ENCODE peak calls at places on chromosomes 6 and 20, in four cellular contexts. E, U, G and N are unnamed samples.

GRCh38 chr6:46138281-46138680 is 8.5 kb downstream of the ENPP4 start:
- DNase-seq in E (peak), G (no peak), U (no peak), N (no peak)

GRCh38 chr6:9101920-9102319 is 666.6 kb upstream of the SLC35B3 start:
- DNase-seq in U (no peak), E (no peak), G (no peak), N (no peak)

GRCh38 chr6:89930789-89931188 is 36.5 kb downstream of the GJA10 start:
- DNase-seq in E (no peak), G (no peak), U (no peak), N (no peak)

GRCh38 chr20:17499041-17499440 is 32.1 kb downstream of the BFSP1 start:
- DNase-seq in G (no peak), E (no peak), U (peak), N (peak)

GRCh38 chr6:41785689-41786450 is 1.6 kb upstream of the TOMM6 start:
- DNase-seq in G (no peak), E (no peak), U (peak), N (no peak)

GRCh38 chr6:98343004-98343403 is 491.4 kb upstream of the POU3F2 start:
- DNase-seq in G (no peak), U (no peak), E (no peak), N (no peak)

GRCh38 chr6:21537660-21538059 is 55.9 kb upstream of the SOX4 start:
- DNase-seq in U (no peak), E (no peak), G (no peak), N (no peak)

GRCh38 chr6:26520088-26520839 is 17.9 kb upstream of the HMGN4 start:
- DNase-seq in E (no peak), G (no peak), U (peak), N (no peak)

GRCh38 chr6:31836676-31837611 is 9.4 kb downstream of the HSPA1B start:
- DNase-seq in G (no peak), E (no peak), U (peak), N (no peak)

GRCh38 chr20:33909331-33909921 is 84.3 kb upstream of the RALY start:
- DNase-seq in U (peak), G (no peak), E (no peak), N (no peak)

GRCh38 chr6:133854633-133855598 is 34.0 kb upstream of the TCF21 start:
- DNase-seq in E (no peak), U (no peak), G (no peak), N (no peak)

GRCh38 chr20:48238326-48238725 is 453.0 kb upstream of the SULF2 start:
- DNase-seq in G (no peak), U (peak), E (no peak), N (no peak)

GRCh38 chr6:126127662-126128061 is 141.3 kb downstream of the TRMT11 start:
- DNase-seq in E (no peak), G (no peak), U (no peak), N (no peak)

GRCh38 chr20:12068146-12068545 is 150.5 kb downstream of the BTBD3 start:
- DNase-seq in U (peak), E (no peak), G (no peak), N (no peak)

GRCh38 chr6:17853533-17853932 is 133.9 kb downstream of the KIF13A start:
- DNase-seq in G (no peak), U (no peak), E (no peak), N (no peak)

GRCh38 chr6:99589290-99589672 is 17.4 kb upstream of the PRDM13 start:
- DNase-seq in G (no peak), U (no peak), E (no peak), N (no peak)

GRCh38 chr6:146904596-146904995 is 299.6 kb upstream of the STXBP5 start:
- DNase-seq in E (no peak), G (no peak), U (no peak), N (no peak)

GRCh38 chr20:49435639-49436038 is 46.8 kb downstream of the KCNB1 start:
- DNase-seq in G (no peak), E (no peak), U (no peak), N (no peak)

GRCh38 chr6:54621285-54621684 is 225.3 kb upstream of the FAM83B start:
- DNase-seq in G (no peak), E (no peak), U (peak), N (no peak)

GRCh38 chr20:35776513-35777101 is 4.8 kb downstream of the PHF20 start:
- DNase-seq in G (no peak), E (peak), U (peak), N (no peak)

GRCh38 chr20:38291961-38292360 is 12.0 kb upstream of the BPI start:
- DNase-seq in U (no peak), E (no peak), G (no peak), N (no peak)

GRCh38 chr20:38294334-38294592 is 9.7 kb upstream of the BPI start:
- DNase-seq in G (no peak), U (no peak), E (no peak), N (no peak)

GRCh38 chr20:38291582-38291918 is 12.4 kb upstream of the BPI start:
- DNase-seq in U (no peak), G (no peak), E (no peak), N (no peak)

GRCh38 chr20:38293490-38294333 is 10.2 kb upstream of the BPI start:
- DNase-seq in G (no peak), E (no peak), U (no peak), N (no peak)

GRCh38 chr20:38290829-38291581 is 13.0 kb upstream of the BPI start:
- DNase-seq in U (peak), G (no peak), E (no peak), N (no peak)
- TF ChIP-seq CTCF in U (peak), G (no peak), E (no peak), N (peak)

DNA sequence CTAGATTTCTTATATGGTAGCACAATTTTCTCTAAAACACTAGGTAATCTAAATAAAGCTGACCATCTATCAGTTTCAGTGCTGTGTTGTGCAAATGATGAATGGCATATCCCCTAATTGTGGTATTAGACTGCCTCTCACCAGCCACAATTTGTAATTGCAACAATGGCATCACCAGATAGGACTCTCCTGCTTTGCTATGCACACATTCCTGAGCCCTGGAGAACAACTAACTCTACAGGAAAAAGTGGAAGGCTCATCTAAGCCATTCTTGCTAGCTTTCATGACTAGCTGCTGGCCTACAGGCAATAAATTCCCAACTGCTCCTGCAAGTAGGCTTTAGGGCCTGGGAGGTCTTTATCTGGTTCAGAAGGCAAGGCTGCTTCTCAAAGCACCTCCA is 974.1 kb downstream of the EYS start:
- DNase-seq in E (no peak), G (no peak), U (peak), N (no peak)
- TF ChIP-seq CTCF in E (no peak), G (no peak), U (peak), N (peak)

GRCh38 chr20:24165336-24166126 is 177.0 kb upstream of the GGTLC1 start:
- DNase-seq in G (no peak), E (peak), U (no peak), N (no peak)

GRCh38 chr20:24163501-24163900 is 174.9 kb upstream of the GGTLC1 start:
- DNase-seq in E (no peak), G (no peak), U (no peak), N (no peak)

GRCh38 chr20:24166412-24166811 is 177.8 kb upstream of the GGTLC1 start:
- DNase-seq in G (no peak), U (no peak), E (no peak), N (no peak)

GRCh38 chr20:24166127-24166389 is 177.5 kb upstream of the GGTLC1 start:
- DNase-seq in G (no peak), U (no peak), E (no peak), N (no peak)

GRCh38 chr20:24164360-24164759 is 175.8 kb upstream of the GGTLC1 start:
- DNase-seq in U (no peak), G (peak), E (no peak), N (no peak)
- TF ChIP-seq CTCF in U (peak), G (peak), E (no peak), N (peak)

DNA sequence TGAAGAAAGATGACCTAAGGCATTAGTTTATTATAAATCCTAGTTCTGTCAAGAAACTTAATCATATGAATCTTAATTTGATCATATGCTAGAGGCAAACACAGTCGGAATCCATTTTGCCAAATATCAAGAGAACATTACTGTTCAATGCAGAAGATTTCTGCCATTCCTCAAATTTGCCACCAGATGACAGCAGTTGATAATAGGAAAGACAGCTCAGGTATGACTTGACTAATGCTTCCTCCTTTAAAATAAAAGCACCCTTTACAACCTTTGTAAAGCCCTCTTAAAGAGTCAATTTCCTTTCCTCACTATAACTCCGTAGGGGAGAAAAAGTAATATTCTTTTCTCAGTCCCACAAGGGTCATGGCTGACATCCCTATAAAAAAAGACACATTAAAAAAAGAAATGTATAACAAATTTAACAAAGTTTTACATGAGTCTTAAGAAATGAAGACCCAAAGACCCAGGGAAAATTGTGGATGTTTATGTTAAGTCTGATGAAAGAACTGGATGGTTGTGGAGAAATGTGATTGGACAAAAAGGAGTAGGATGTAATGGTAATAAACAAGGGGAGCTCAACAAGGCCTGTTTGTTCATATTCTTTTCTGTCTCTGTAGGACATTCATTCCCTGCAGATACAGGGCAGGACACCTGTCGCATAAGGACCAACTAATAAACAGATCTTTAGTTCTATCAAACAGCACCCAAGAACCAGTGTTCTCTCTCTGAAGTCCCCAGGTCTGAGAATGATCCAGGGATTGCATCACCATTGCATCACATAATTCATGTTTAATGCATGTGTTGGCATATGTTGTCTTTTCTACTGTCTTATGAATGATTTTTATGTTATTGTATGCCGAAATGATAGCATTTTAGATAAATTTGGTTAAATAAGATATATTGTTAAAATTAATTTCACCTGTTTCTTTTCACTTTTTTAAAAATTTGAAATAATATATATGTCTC is 23.0 kb upstream of the IL17A start:
- DNase-seq in G (no peak), U (peak), E (no peak), N (no peak)
- TF ChIP-seq CTCF in G (peak), U (peak), E (no peak), N (peak)